ENCODE peak calls at places on chromosomes 6 and 20, in four cellular contexts. T is CD4-positive, CD25-positive, alpha-beta regulatory T cell; L is KG1; O is stimulated activated CD4-positive, alpha-beta T cell treated with anti-CD3 and anti-CD28 coated beads, Interleukin-1b, Interleukin-23, amount 100 ng/mL, for 4 hours. M is an unnamed sample.

GRCh38 chr6:121503633-121504032 is 68.2 kb downstream of the GJA1 start:
- DNase-seq in T (no peak), L (no peak), O (no peak), M (no peak)

GRCh38 chr6:160767019-160767646 is 65.1 kb downstream of the PLG start:
- DNase-seq in T (peak; percentile 46), L (peak; percentile 13), O (peak; percentile 23), M (peak; percentile 41)

GRCh38 chr6:158057213-158057987 is 75.7 kb downstream of the SYNJ2 start:
- DNase-seq in T (no peak), L (no peak), O (peak; percentile 12), M (peak; percentile 26)

GRCh38 chr6:44268095-44268628 is 2.1 kb upstream of the TMEM151B start:
- DNase-seq in T (peak; percentile 64), L (peak; percentile 33), O (peak; percentile 60), M (no peak)

GRCh38 chr6:138971601-138972000 is 16.5 kb downstream of the REPS1 start:
- DNase-seq in T (no peak), L (no peak), O (no peak), M (no peak)

GRCh38 chr6:170572704-170573466 is 11.6 kb downstream of the PDCD2 start:
- DNase-seq in T (no peak), L (no peak), O (no peak), M (no peak)

GRCh38 chr6:44022296-44022661 is 105.0 kb downstream of the MRPL14 start:
- DNase-seq in T (no peak), L (no peak), O (no peak), M (no peak)

GRCh38 chr20:39066464-39066863 is 104.3 kb downstream of the DHX35 start:
- DNase-seq in T (no peak), L (no peak), O (no peak), M (no peak)

GRCh38 chr6:79038061-79038460 is 40.0 kb downstream of the PHIP start:
- DNase-seq in T (no peak), L (no peak), O (no peak), M (no peak)

GRCh38 chr6:33420493-33421343 is 853 bp downstream of the SYNGAP1 start:
- DNase-seq in T (no peak), L (no peak), O (no peak), M (no peak)

GRCh38 chr6:78810146-78810545 is 57.2 kb upstream of the IRAK1BP1 start:
- DNase-seq in T (no peak), L (no peak), O (no peak), M (no peak)

GRCh38 chr6:48474764-48475674 is 364.0 kb upstream of the PTCHD4 start:
- DNase-seq in T (no peak), L (no peak), O (no peak), M (no peak)

GRCh38 chr6:135053433-135053832 is 1.2 kb downstream of the HBS1L start:
- DNase-seq in T (no peak), L (no peak), O (no peak), M (no peak)

GRCh38 chr6:135346747-135347146 is 150.8 kb downstream of the AHI1 start:
- DNase-seq in T (no peak), L (no peak), O (no peak), M (no peak)

GRCh38 chr6:160790028-160790792 is 88.2 kb downstream of the PLG start:
- DNase-seq in T (peak; percentile 7), L (no peak), O (no peak), M (peak; percentile 3)

GRCh38 chr6:25435397-25435985 is 156.3 kb downstream of the CARMIL1 start:
- DNase-seq in T (no peak), L (no peak), O (no peak), M (no peak)

GRCh38 chr6:145960918-145961604 is 3.1 kb downstream of the SHPRH start:
- DNase-seq in T (no peak), L (no peak), O (no peak), M (no peak)

GRCh38 chr20:63740070-63740500 is 509 bp downstream of the SLC2A4RG start:
- DNase-seq in T (peak; percentile 64), L (no peak), O (no peak), M (peak; percentile 33)

GRCh38 chr20:51486197-51487005 is 56.1 kb downstream of the NFATC2 start:
- DNase-seq in T (no peak), L (no peak), O (no peak), M (no peak)

GRCh38 chr6:33886673-33887144 is 82.9 kb upstream of the MLN start:
- DNase-seq in T (peak; percentile 67), L (no peak), O (no peak), M (no peak)

GRCh38 chr6:77463308-77463880 is at the start of gene HTR1B:
- DNase-seq in T (no peak), L (no peak), O (no peak), M (no peak)

GRCh38 chr20:64051033-64051452 is 1.6 kb upstream of the SOX18 start:
- DNase-seq in T (no peak), L (no peak), O (no peak), M (no peak)

GRCh38 chr6:90525421-90525820 is 61.5 kb downstream of the MAP3K7 start:
- DNase-seq in T (no peak), L (no peak), O (no peak), M (no peak)